ENCODE peak calls at places on chromosomes 5 and 9, in six cellular contexts. One of them, this sample, is unnamed. For H3K4me1, the result is how much of the 10 kb centered on the place peaks cover.

GRCh38 chr9:107732781-107733529 is 243.4 kb upstream of the KLF4 start:
- DNase-seq in fibroblast of lung: peak
- DNase-seq in astrocyte: peak
- DNase-seq in mammary epithelial cell: peak
- DNase-seq in PC-3: peak
- DNase-seq in PC-9: no peak
- DNase-seq in this sample: no peak

GRCh38 chr5:41109186-41109585 is 38.0 kb upstream of the MROH2B start:
- DNase-seq in PC-3: no peak
- DNase-seq in PC-9: no peak
- DNase-seq in astrocyte: peak
- DNase-seq in fibroblast of lung: peak
- DNase-seq in mammary epithelial cell: no peak
- DNase-seq in this sample: no peak

GRCh38 chr5:117220730-117221129 is 646.1 kb upstream of the SEMA6A start:
- DNase-seq in mammary epithelial cell: no peak
- DNase-seq in astrocyte: no peak
- DNase-seq in PC-9: no peak
- DNase-seq in fibroblast of lung: no peak
- DNase-seq in PC-3: no peak
- DNase-seq in this sample: no peak

GRCh38 chr5:53151713-53152458 is 42.3 kb upstream of the MOCS2 start:
- DNase-seq in astrocyte: peak
- DNase-seq in mammary epithelial cell: peak
- DNase-seq in fibroblast of lung: peak
- DNase-seq in PC-9: no peak
- DNase-seq in PC-3: peak
- DNase-seq in this sample: no peak

GRCh38 chr9:136512651-136513066 is 29.8 kb upstream of the SEC16A start:
- DNase-seq in astrocyte: no peak
- DNase-seq in fibroblast of lung: no peak
- DNase-seq in PC-9: no peak
- DNase-seq in PC-3: no peak
- DNase-seq in mammary epithelial cell: no peak
- DNase-seq in this sample: no peak

GRCh38 chr5:31357038-31357437 is 163.6 kb downstream of the CDH6 start:
- DNase-seq in fibroblast of lung: no peak
- DNase-seq in PC-3: no peak
- DNase-seq in astrocyte: no peak
- DNase-seq in mammary epithelial cell: no peak
- DNase-seq in PC-9: no peak
- DNase-seq in this sample: no peak

GRCh38 chr9:6218099-6218502 is 2.5 kb downstream of the IL33 start:
- DNase-seq in fibroblast of lung: peak
- DNase-seq in PC-9: no peak
- DNase-seq in mammary epithelial cell: peak
- DNase-seq in astrocyte: peak
- DNase-seq in PC-3: peak
- DNase-seq in this sample: no peak

GRCh38 chr5:4199036-4199435 is 603.4 kb downstream of the IRX1 start:
- DNase-seq in mammary epithelial cell: no peak
- DNase-seq in PC-3: no peak
- DNase-seq in PC-9: no peak
- DNase-seq in fibroblast of lung: no peak
- DNase-seq in astrocyte: no peak
- DNase-seq in this sample: no peak

GRCh38 chr9:72363908-72364678 is 915 bp downstream of the ZFAND5 start:
- DNase-seq in PC-3: peak
- DNase-seq in astrocyte: peak
- DNase-seq in mammary epithelial cell: peak
- DNase-seq in fibroblast of lung: peak
- DNase-seq in PC-9: peak
- DNase-seq in this sample: peak

GRCh38 chr5:94240616-94241287 is 377.7 kb downstream of the KIAA0825 start:
- DNase-seq in PC-9: no peak
- DNase-seq in fibroblast of lung: peak
- DNase-seq in mammary epithelial cell: no peak
- DNase-seq in astrocyte: peak
- DNase-seq in PC-3: peak
- DNase-seq in this sample: no peak

GRCh38 chr5:140548300-140548688 is 832 bp downstream of the EIF4EBP3 start:
- DNase-seq in fibroblast of lung: no peak
- DNase-seq in astrocyte: no peak
- DNase-seq in PC-9: no peak
- DNase-seq in PC-3: no peak
- DNase-seq in mammary epithelial cell: no peak
- DNase-seq in this sample: no peak

GRCh38 chr5:6745706-6746217 is 32.5 kb downstream of the TENT4A start:
- DNase-seq in fibroblast of lung: peak
- DNase-seq in PC-3: peak
- DNase-seq in mammary epithelial cell: peak
- DNase-seq in PC-9: no peak
- DNase-seq in astrocyte: peak
- DNase-seq in this sample: peak

GRCh38 chr5:179796877-179797608 is 3.3 kb downstream of the LTC4S start:
- DNase-seq in astrocyte: no peak
- DNase-seq in fibroblast of lung: no peak
- DNase-seq in mammary epithelial cell: peak
- DNase-seq in PC-3: no peak
- DNase-seq in PC-9: no peak
- DNase-seq in this sample: no peak

GRCh38 chr9:97578846-97579245 is 54.3 kb downstream of the TSTD2 start:
- DNase-seq in astrocyte: no peak
- DNase-seq in PC-9: no peak
- DNase-seq in fibroblast of lung: no peak
- DNase-seq in PC-3: no peak
- DNase-seq in mammary epithelial cell: no peak
- DNase-seq in this sample: no peak

GRCh38 chr5:139994234-139994633 is 48.9 kb downstream of the NRG2 start:
- DNase-seq in PC-3: no peak
- DNase-seq in mammary epithelial cell: no peak
- DNase-seq in fibroblast of lung: no peak
- DNase-seq in PC-9: no peak
- DNase-seq in astrocyte: no peak
- DNase-seq in this sample: no peak

GRCh38 chr9:108634669-108635462 is 220.9 kb downstream of the ACTL7B start:
- DNase-seq in astrocyte: peak
- DNase-seq in mammary epithelial cell: peak
- DNase-seq in fibroblast of lung: no peak
- DNase-seq in PC-9: peak
- DNase-seq in PC-3: peak
- DNase-seq in this sample: no peak

GRCh38 chr5:135040331-135041144 is 6.5 kb upstream of the PITX1 start:
- DNase-seq in fibroblast of lung: no peak
- DNase-seq in mammary epithelial cell: no peak
- DNase-seq in PC-3: no peak
- DNase-seq in PC-9: no peak
- DNase-seq in astrocyte: no peak
- DNase-seq in this sample: peak

GRCh38 chr5:107461770-107462169 is 209.0 kb downstream of the EFNA5 start:
- DNase-seq in astrocyte: no peak
- DNase-seq in fibroblast of lung: no peak
- DNase-seq in mammary epithelial cell: no peak
- DNase-seq in PC-9: no peak
- DNase-seq in PC-3: no peak
- DNase-seq in this sample: no peak

GRCh38 chr5:123133438-123134100 is 44.5 kb downstream of the PRDM6 start:
- DNase-seq in fibroblast of lung: peak
- DNase-seq in mammary epithelial cell: no peak
- DNase-seq in PC-3: no peak
- DNase-seq in astrocyte: no peak
- DNase-seq in PC-9: no peak
- DNase-seq in this sample: no peak

GRCh38 chr9:129626944-129627297 is 958 bp downstream of the NTMT1 start:
- DNase-seq in PC-3: peak
- DNase-seq in astrocyte: peak
- DNase-seq in fibroblast of lung: peak
- DNase-seq in mammary epithelial cell: peak
- DNase-seq in PC-9: no peak
- DNase-seq in this sample: no peak

GRCh38 chr5:21646469-21646868 is 1206.7 kb downstream of the CDH12 start:
- DNase-seq in PC-9: no peak
- DNase-seq in fibroblast of lung: peak
- DNase-seq in mammary epithelial cell: peak
- DNase-seq in PC-3: peak
- DNase-seq in astrocyte: peak
- DNase-seq in this sample: no peak

GRCh38 chr9:127011772-127012171 is 97.2 kb downstream of the RALGPS1 start:
- DNase-seq in fibroblast of lung: no peak
- DNase-seq in mammary epithelial cell: no peak
- DNase-seq in PC-3: peak
- DNase-seq in PC-9: no peak
- DNase-seq in astrocyte: no peak
- DNase-seq in this sample: no peak

GRCh38 chr9:110443146-110443877 is 105.6 kb upstream of the TXNDC8 start:
- DNase-seq in fibroblast of lung: peak
- DNase-seq in mammary epithelial cell: peak
- DNase-seq in astrocyte: peak
- DNase-seq in PC-9: peak
- DNase-seq in PC-3: peak
- DNase-seq in this sample: no peak

GRCh38 chr5:133397986-133398645 is 214.2 kb downstream of the FSTL4 start:
- DNase-seq in mammary epithelial cell: no peak
- DNase-seq in PC-3: no peak
- DNase-seq in astrocyte: no peak
- DNase-seq in fibroblast of lung: no peak
- DNase-seq in PC-9: no peak
- DNase-seq in this sample: no peak

GRCh38 chr9:70574222-70574837 is 159.9 kb upstream of the KLF9 start:
- DNase-seq in astrocyte: peak
- DNase-seq in fibroblast of lung: peak
- DNase-seq in PC-3: no peak
- DNase-seq in PC-9: no peak
- DNase-seq in mammary epithelial cell: no peak
- DNase-seq in this sample: peak

DNA sequence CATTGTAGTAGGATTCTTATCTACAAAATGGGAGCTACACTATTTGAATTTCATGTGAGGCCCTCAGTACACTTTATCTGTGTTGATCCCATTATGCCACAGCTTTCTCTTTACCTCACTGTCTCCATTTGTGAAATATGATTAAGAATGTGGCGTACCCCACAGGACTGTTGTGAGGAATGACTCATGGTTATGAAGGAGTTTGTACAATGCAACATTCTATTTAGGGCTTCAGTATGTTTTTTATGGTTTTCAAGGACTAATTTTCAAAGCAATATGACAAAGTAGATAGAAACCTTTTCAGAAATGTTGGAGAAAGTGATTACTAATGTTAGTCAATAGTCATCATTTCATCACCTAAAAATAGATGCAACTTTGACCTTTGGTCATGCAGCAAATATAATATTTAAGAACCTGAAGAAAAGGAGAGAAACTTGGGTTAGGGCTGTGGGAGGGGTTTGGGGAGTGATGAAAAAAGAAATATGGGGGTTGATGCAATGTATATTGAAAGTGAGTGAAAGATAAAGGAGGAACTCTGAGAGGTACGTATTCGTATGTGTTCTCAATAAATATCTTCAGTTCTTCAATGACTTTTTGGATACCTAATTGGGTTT is 53.7 kb upstream of the PIP5K1B start:
- DNase-seq in PC-9: no peak
- DNase-seq in astrocyte: no peak
- DNase-seq in fibroblast of lung: no peak
- DNase-seq in PC-3: peak
- DNase-seq in mammary epithelial cell: no peak
- DNase-seq in this sample: no peak
- H3K4me1 ChIP-seq in PC-9: under half
- H3K4me1 ChIP-seq in astrocyte: under half
- H3K4me1 ChIP-seq in fibroblast of lung: under half
- H3K4me1 ChIP-seq in PC-3: under half
- H3K4me1 ChIP-seq in mammary epithelial cell: under half
- H3K4me1 ChIP-seq in this sample: under half

DNA sequence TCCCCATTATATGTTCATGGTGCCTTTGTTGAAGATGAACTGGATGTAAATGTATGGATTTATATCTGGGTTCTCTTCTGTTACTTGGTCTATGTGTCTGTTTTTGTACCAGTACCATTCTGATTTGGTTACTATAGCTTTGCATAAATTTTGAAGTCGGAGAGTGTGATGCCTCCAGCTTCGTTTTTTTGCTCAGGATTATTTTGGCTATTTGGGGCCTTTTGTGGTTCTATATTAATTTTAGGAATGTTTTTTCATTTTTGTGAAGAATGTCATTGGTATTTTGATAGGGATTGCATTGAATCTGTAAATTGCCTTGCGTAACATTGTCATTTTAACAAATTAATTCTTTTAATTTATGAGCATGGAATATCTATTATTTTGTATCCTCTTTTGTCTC is 36.6 kb upstream of the ZNF366 start:
- DNase-seq in mammary epithelial cell: no peak
- DNase-seq in astrocyte: no peak
- DNase-seq in fibroblast of lung: no peak
- DNase-seq in PC-9: no peak
- DNase-seq in PC-3: no peak
- DNase-seq in this sample: no peak
- H3K27ac ChIP-seq in mammary epithelial cell: no peak
- H3K27ac ChIP-seq in astrocyte: no peak
- H3K27ac ChIP-seq in fibroblast of lung: no peak
- H3K27ac ChIP-seq in PC-9: no peak
- H3K27ac ChIP-seq in PC-3: no peak
- H3K27ac ChIP-seq in this sample: no peak

GRCh38 chr5:177380805-177381126 is 3.5 kb upstream of the SLC34A1 start:
- DNase-seq in fibroblast of lung: no peak
- DNase-seq in astrocyte: no peak
- DNase-seq in PC-3: no peak
- DNase-seq in PC-9: no peak
- DNase-seq in mammary epithelial cell: no peak
- DNase-seq in this sample: no peak
- TF ChIP-seq EZH2 in fibroblast of lung: no peak
- TF ChIP-seq EZH2 in astrocyte: no peak
- TF ChIP-seq EZH2 in PC-3: no peak
- TF ChIP-seq EZH2 in PC-9: no peak
- TF ChIP-seq EZH2 in mammary epithelial cell: no peak
- TF ChIP-seq EZH2 in this sample: no peak

DNA sequence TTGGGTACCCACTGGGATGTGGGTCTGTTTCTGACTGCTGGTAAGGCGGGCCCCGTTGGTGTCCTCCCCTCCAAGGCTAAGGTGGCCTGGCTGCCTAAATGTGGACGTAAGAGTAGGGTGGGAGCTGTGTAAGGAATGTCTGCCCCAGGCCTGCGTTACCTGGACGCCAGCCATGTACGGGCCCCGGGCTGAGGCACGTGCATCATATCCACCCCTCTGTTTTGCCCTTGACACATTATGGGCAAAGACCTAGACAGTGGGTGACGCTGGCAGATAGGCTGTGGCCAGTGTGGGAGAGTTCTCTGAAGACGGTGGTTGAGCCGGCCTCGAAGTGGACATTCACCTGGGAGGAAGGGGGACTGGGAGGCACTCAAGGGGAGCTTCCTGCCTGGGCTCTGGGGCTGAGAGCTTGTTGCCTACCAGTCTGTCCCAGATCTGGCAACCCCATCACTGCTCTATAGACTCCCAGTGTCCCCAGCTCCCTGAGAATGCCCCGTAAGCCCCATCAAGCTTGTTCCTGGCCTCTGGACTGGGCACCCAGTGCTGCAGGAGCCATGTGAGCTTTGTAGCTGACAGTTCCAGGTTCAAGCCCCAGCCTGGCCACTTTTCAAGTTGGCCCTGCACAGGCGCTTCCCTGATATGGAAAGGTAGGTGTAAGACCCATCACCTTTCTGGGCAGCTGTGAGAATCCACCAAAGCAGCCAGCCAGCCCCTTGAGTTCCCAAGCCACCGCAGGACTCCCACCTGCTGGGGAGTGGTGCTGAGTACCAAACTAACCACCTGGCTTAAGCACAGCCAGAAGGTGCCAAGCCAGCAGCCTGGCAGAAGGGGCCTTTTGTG is 3.2 kb upstream of the PRR7 start:
- DNase-seq in PC-9: no peak
- DNase-seq in fibroblast of lung: no peak
- DNase-seq in astrocyte: no peak
- DNase-seq in mammary epithelial cell: no peak
- DNase-seq in PC-3: no peak
- DNase-seq in this sample: no peak
- H3K4me1 ChIP-seq in PC-9: under half
- H3K4me1 ChIP-seq in fibroblast of lung: under half
- H3K4me1 ChIP-seq in astrocyte: under half
- H3K4me1 ChIP-seq in mammary epithelial cell: under half
- H3K4me1 ChIP-seq in PC-3: under half
- H3K4me1 ChIP-seq in this sample: under half